ENCODE peak calls at places on chromosome 14, in four cellular contexts. One of them, this sample, is unnamed.

GRCh38 chr14:76267322-76268012 is 108.5 kb upstream of the ESRRB start:
- DNase-seq in IMR-90: peak
- DNase-seq in H9: peak
- DNase-seq in H1: peak
- DNase-seq in this sample: peak

GRCh38 chr14:86532219-86532618 is 1002.3 kb downstream of the FLRT2 start:
- DNase-seq in IMR-90: peak
- DNase-seq in H9: no peak
- DNase-seq in H1: no peak
- DNase-seq in this sample: no peak

GRCh38 chr14:83741269-83741668 is 1788.7 kb upstream of the FLRT2 start:
- DNase-seq in IMR-90: no peak
- DNase-seq in H9: no peak
- DNase-seq in H1: no peak
- DNase-seq in this sample: no peak

GRCh38 chr14:88212691-88213090 is 110.4 kb downstream of the KCNK10 start:
- DNase-seq in IMR-90: no peak
- DNase-seq in H9: no peak
- DNase-seq in H1: no peak
- DNase-seq in this sample: no peak

GRCh38 chr14:22883191-22883976 is at the start of gene REM2:
- DNase-seq in IMR-90: no peak
- DNase-seq in H9: peak
- DNase-seq in H1: peak
- DNase-seq in this sample: peak

GRCh38 chr14:71776463-71777359 is 155.5 kb upstream of the RGS6 start:
- DNase-seq in IMR-90: peak
- DNase-seq in H9: no peak
- DNase-seq in H1: no peak
- DNase-seq in this sample: peak

GRCh38 chr14:21825147-21825743 is 151.6 kb upstream of the OR4E1 start:
- DNase-seq in IMR-90: peak
- DNase-seq in H9: peak
- DNase-seq in H1: no peak
- DNase-seq in this sample: peak

GRCh38 chr14:72577521-72577920 is 316.4 kb downstream of the DPF3 start:
- DNase-seq in IMR-90: no peak
- DNase-seq in H9: no peak
- DNase-seq in H1: no peak
- DNase-seq in this sample: no peak

GRCh38 chr14:97380539-97380941 is 583.4 kb downstream of the VRK1 start:
- DNase-seq in IMR-90: no peak
- DNase-seq in H9: no peak
- DNase-seq in H1: no peak
- DNase-seq in this sample: peak

GRCh38 chr14:32087173-32087861 is 10.2 kb downstream of the ARHGAP5 start:
- DNase-seq in IMR-90: peak
- DNase-seq in H9: no peak
- DNase-seq in H1: no peak
- DNase-seq in this sample: peak

GRCh38 chr14:76109087-76109880 is 42.4 kb upstream of the GPATCH2L start:
- DNase-seq in IMR-90: no peak
- DNase-seq in H9: no peak
- DNase-seq in H1: no peak
- DNase-seq in this sample: no peak

GRCh38 chr14:68539839-68540238 is 253.0 kb downstream of the ZFP36L1 start:
- DNase-seq in IMR-90: no peak
- DNase-seq in H9: no peak
- DNase-seq in H1: no peak
- DNase-seq in this sample: no peak

GRCh38 chr14:92978229-92979021 is 55.5 kb downstream of the CHGA start:
- DNase-seq in IMR-90: no peak
- DNase-seq in H9: no peak
- DNase-seq in H1: no peak
- DNase-seq in this sample: no peak

GRCh38 chr14:51547260-51547659 is 104.5 kb upstream of the FRMD6 start:
- DNase-seq in IMR-90: peak
- DNase-seq in H9: no peak
- DNase-seq in H1: no peak
- DNase-seq in this sample: peak

GRCh38 chr14:48586099-48586498 is 910.7 kb upstream of the MDGA2 start:
- DNase-seq in IMR-90: no peak
- DNase-seq in H9: no peak
- DNase-seq in H1: no peak
- DNase-seq in this sample: no peak

GRCh38 chr14:74425525-74426201 is 347 bp downstream of the SYNDIG1L start:
- DNase-seq in IMR-90: no peak
- DNase-seq in H9: peak
- DNase-seq in H1: peak
- DNase-seq in this sample: peak

GRCh38 chr14:80135305-80136088 is 75.8 kb downstream of the DIO2 start:
- DNase-seq in IMR-90: no peak
- DNase-seq in H9: no peak
- DNase-seq in H1: no peak
- DNase-seq in this sample: no peak

GRCh38 chr14:96629082-96629481 is 126.9 kb downstream of the PAPOLA start:
- DNase-seq in IMR-90: no peak
- DNase-seq in H9: peak
- DNase-seq in H1: peak
- DNase-seq in this sample: no peak

GRCh38 chr14:21498540-21499526 is 12.3 kb downstream of the METTL3 start:
- DNase-seq in IMR-90: peak
- DNase-seq in H9: no peak
- DNase-seq in H1: peak
- DNase-seq in this sample: peak

GRCh38 chr14:68688872-68689371 is 103.9 kb downstream of the ZFP36L1 start:
- DNase-seq in IMR-90: peak
- DNase-seq in H9: no peak
- DNase-seq in H1: peak
- DNase-seq in this sample: no peak

GRCh38 chr14:101534198-101534597 is 27.1 kb upstream of the DIO3 start:
- DNase-seq in IMR-90: no peak
- DNase-seq in H9: no peak
- DNase-seq in H1: no peak
- DNase-seq in this sample: no peak

GRCh38 chr14:26856832-26857508 is 259.1 kb upstream of the NOVA1 start:
- DNase-seq in IMR-90: no peak
- DNase-seq in H9: no peak
- DNase-seq in H1: no peak
- DNase-seq in this sample: no peak

GRCh38 chr14:104202259-104203070 is 64.1 kb downstream of the KIF26A start:
- DNase-seq in IMR-90: no peak
- DNase-seq in H9: no peak
- DNase-seq in H1: no peak
- DNase-seq in this sample: no peak

GRCh38 chr14:33699300-33699699 is 251.6 kb downstream of the EGLN3 start:
- DNase-seq in IMR-90: no peak
- DNase-seq in H9: no peak
- DNase-seq in H1: no peak
- DNase-seq in this sample: no peak

GRCh38 chr14:104331871-104332605 is 193.7 kb downstream of the KIF26A start:
- DNase-seq in IMR-90: no peak
- DNase-seq in H9: no peak
- DNase-seq in H1: peak
- DNase-seq in this sample: no peak

GRCh38 chr14:101257551-101257950 is 303.7 kb upstream of the DIO3 start:
- DNase-seq in IMR-90: no peak
- DNase-seq in H9: no peak
- DNase-seq in H1: no peak
- DNase-seq in this sample: no peak

GRCh38 chr14:100281286-100282082 is 24.8 kb downstream of the SLC25A29 start:
- DNase-seq in IMR-90: no peak
- DNase-seq in H9: peak
- DNase-seq in H1: no peak
- DNase-seq in this sample: no peak

GRCh38 chr14:89660183-89660582 is 243.2 kb upstream of the FOXN3 start:
- DNase-seq in IMR-90: peak
- DNase-seq in H9: no peak
- DNase-seq in H1: no peak
- DNase-seq in this sample: no peak

GRCh38 chr14:104786726-104787675 is 8.5 kb downstream of the AKT1 start:
- DNase-seq in IMR-90: no peak
- DNase-seq in H9: no peak
- DNase-seq in H1: no peak
- DNase-seq in this sample: no peak

GRCh38 chr14:38078393-38078792 is 129.3 kb upstream of the SSTR1 start:
- DNase-seq in IMR-90: no peak
- DNase-seq in H9: no peak
- DNase-seq in H1: no peak
- DNase-seq in this sample: no peak

GRCh38 chr14:51719970-51720369 is 68.3 kb downstream of the FRMD6 start:
- DNase-seq in IMR-90: no peak
- DNase-seq in H9: no peak
- DNase-seq in H1: no peak
- DNase-seq in this sample: no peak

GRCh38 chr14:100222219-100223093 is 16.5 kb upstream of the YY1 start:
- DNase-seq in IMR-90: no peak
- DNase-seq in H9: no peak
- DNase-seq in H1: no peak
- DNase-seq in this sample: no peak

GRCh38 chr14:53401646-53402045 is 248.5 kb upstream of the DDHD1 start:
- DNase-seq in IMR-90: no peak
- DNase-seq in H9: no peak
- DNase-seq in H1: no peak
- DNase-seq in this sample: no peak

GRCh38 chr14:51957950-51958349 is 31.4 kb upstream of the RTRAF start:
- DNase-seq in IMR-90: peak
- DNase-seq in H9: no peak
- DNase-seq in H1: no peak
- DNase-seq in this sample: no peak

GRCh38 chr14:20413785-20414117 is 450 bp upstream of the TEP1 start:
- DNase-seq in IMR-90: no peak
- DNase-seq in H9: no peak
- DNase-seq in H1: no peak
- DNase-seq in this sample: peak

GRCh38 chr14:53231166-53231565 is 78.0 kb upstream of the DDHD1 start:
- DNase-seq in IMR-90: no peak
- DNase-seq in H9: no peak
- DNase-seq in H1: no peak
- DNase-seq in this sample: no peak

DNA sequence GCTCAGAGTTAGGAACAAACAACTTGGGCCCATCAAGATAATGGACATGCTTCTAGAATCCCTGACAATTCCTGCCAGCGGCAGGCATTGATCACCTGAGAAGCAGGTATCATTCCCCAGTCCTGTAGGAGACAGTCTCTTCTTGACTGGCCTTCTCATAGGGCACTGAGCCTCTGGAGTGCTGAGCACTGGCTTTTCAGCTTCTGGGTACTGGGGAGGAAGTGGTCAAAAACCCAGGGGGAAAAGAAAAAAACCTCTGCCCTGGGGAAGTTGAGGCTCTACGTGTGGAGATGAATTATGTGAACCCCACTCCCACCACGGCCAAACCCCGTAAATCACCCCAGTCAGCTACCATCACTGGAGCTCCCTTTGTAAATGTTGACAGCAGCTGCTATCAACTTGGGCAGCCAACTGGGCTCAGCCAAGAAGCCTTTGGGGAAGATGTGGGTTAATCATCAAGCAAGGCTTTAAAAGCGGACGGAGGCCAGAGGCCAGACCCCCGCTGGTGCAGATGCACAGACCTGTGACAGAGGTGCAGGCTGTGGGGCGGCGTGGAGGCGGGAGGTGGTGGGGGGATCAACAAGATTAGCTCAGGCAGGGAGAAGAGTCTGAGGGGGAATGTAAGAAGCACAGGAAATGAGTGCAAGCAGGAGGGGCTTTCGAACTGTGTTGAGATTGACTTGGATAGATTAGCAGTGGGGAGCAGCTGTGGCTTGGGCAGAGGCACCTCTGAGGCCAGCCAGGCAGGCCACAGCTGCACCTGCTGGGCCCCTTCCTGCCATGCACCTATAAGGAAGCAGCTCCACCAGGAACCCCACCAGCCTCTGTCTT is 105.4 kb upstream of the HIF1A start:
- DNase-seq in IMR-90: no peak
- DNase-seq in H9: no peak
- DNase-seq in H1: no peak
- DNase-seq in this sample: no peak
- H3K4me2 ChIP-seq in IMR-90: no peak
- H3K4me2 ChIP-seq in H9: no peak
- H3K4me2 ChIP-seq in H1: no peak
- H3K4me2 ChIP-seq in this sample: no peak

GRCh38 chr14:54566152-54566409 is 847 bp upstream of the SAMD4A start:
- DNase-seq in IMR-90: no peak
- DNase-seq in H9: no peak
- DNase-seq in H1: peak
- DNase-seq in this sample: no peak
- H2BK120ac ChIP-seq in IMR-90: peak
- H2BK120ac ChIP-seq in H9: no peak
- H2BK120ac ChIP-seq in H1: no peak
- H2BK120ac ChIP-seq in this sample: peak

DNA sequence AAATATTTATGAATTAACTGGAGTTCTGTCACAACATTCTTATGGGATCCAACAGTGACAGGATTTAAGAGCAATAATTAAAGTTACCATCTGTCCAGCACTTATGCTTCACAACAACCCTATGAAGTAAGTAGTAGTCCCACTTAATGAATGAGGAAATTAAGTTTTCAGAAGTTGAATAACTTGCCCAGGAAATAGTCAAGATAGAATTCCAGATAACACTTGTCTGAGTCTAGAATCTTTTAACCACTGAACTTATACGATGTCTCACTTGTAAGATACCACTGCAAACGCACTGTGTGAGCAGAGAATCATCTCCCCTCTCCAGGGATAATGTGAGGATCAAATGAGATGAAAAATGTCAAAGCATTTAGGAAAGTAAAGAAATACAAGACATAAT is 3.3 kb upstream of the TTC9 start:
- DNase-seq in IMR-90: no peak
- DNase-seq in H9: no peak
- DNase-seq in H1: no peak
- DNase-seq in this sample: no peak
- H4K5ac ChIP-seq in IMR-90: no peak
- H4K5ac ChIP-seq in H9: no peak
- H4K5ac ChIP-seq in H1: no peak
- H4K5ac ChIP-seq in this sample: no peak

DNA sequence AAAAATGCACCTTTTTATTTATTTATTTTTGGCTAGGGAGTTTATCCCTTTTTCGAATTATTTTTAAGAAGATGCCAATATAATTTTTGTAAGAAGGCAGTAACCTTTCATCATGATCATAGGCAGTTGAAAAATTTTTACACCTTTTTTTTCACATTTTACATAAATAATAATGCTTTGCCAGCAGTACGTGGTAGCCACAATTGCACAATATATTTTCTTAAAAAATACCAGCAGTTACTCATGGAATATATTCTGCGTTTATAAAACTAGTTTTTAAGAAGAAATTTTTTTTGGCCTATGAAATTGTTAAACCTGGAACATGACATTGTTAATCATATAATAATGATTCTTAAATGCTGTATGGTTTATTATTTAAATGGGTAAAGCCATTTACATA is 14.9 kb upstream of the SNAPC1 start:
- DNase-seq in IMR-90: no peak
- DNase-seq in H9: no peak
- DNase-seq in H1: no peak
- DNase-seq in this sample: no peak
- H3K4me2 ChIP-seq in IMR-90: no peak
- H3K4me2 ChIP-seq in H9: no peak
- H3K4me2 ChIP-seq in H1: no peak
- H3K4me2 ChIP-seq in this sample: no peak